ENCODE peak calls at places on chromosomes 13 and 19, in eight cellular contexts. L, E, C, J, O, N, I and B are unnamed samples. For H3K27me3, the result is how much of the 10 kb centered on the place peaks cover.

GRCh38 chr19:34336781-34337271 is 28.2 kb upstream of the GPI start:
- DNase-seq in L (no peak), E (no peak), C (no peak), J (no peak), O (no peak), N (no peak), I (no peak), B (no peak)

GRCh38 chr19:34669305-34669704 is 7.7 kb downstream of the SCGB2B2 start:
- DNase-seq in L (no peak), E (no peak), C (no peak), J (no peak), O (no peak), N (no peak), I (no peak), B (no peak)

GRCh38 chr13:64556391-64556790 is 2673.7 kb downstream of the PCDH9 start:
- DNase-seq in L (peak), E (no peak), C (no peak), J (no peak), O (no peak), N (no peak), I (no peak), B (no peak)

GRCh38 chr19:51339687-51340656 is 2.0 kb downstream of the VSIG10L start:
- DNase-seq in L (peak), E (peak), C (peak), J (peak), O (peak), N (peak), I (peak), B (peak)

GRCh38 chr19:48552406-48553322 is 692 bp downstream of the SULT2B1 start:
- DNase-seq in L (no peak), E (no peak), C (no peak), J (no peak), O (no peak), N (no peak), I (no peak), B (no peak)

GRCh38 chr19:33199441-33200265 is 5.5 kb downstream of the LRP3 start:
- DNase-seq in L (peak), E (no peak), C (no peak), J (no peak), O (no peak), N (no peak), I (no peak), B (no peak)

GRCh38 chr19:56639217-56639616 is 3.7 kb upstream of the SMIM17 start:
- DNase-seq in L (peak), E (no peak), C (no peak), J (no peak), O (no peak), N (no peak), I (no peak), B (no peak)

GRCh38 chr13:51524846-51525566 is 59.3 kb upstream of the WDFY2 start:
- DNase-seq in L (peak), E (no peak), C (no peak), J (peak), O (no peak), N (no peak), I (no peak), B (no peak)

GRCh38 chr13:64453831-64454230 is 2776.3 kb downstream of the PCDH9 start:
- DNase-seq in L (peak), E (no peak), C (no peak), J (no peak), O (no peak), N (no peak), I (no peak), B (no peak)

GRCh38 chr19:7899751-7900352 is 3.8 kb upstream of the MAP2K7 start:
- DNase-seq in L (no peak), E (no peak), C (no peak), J (no peak), O (no peak), N (no peak), I (no peak), B (no peak)

GRCh38 chr13:29284726-29285125 is 310.8 kb downstream of the SLC7A1 start:
- DNase-seq in L (no peak), E (no peak), C (no peak), J (no peak), O (no peak), N (no peak), I (no peak), B (no peak)

GRCh38 chr19:56400485-56400884 is 3.6 kb upstream of the ZNF583 start:
- DNase-seq in L (no peak), E (no peak), C (no peak), J (no peak), O (no peak), N (no peak), I (no peak), B (no peak)

GRCh38 chr19:45179063-45179847 is 671 bp downstream of the BLOC1S3 start:
- DNase-seq in L (peak), E (peak), C (peak), J (no peak), O (no peak), N (peak), I (no peak), B (peak)

GRCh38 chr19:45136507-45137178 is 24.1 kb downstream of the NKPD1 start:
- DNase-seq in L (no peak), E (no peak), C (no peak), J (no peak), O (no peak), N (no peak), I (no peak), B (peak)

GRCh38 chr13:78192721-78193120 is 274.1 kb upstream of the EDNRB start:
- DNase-seq in L (peak), E (no peak), C (no peak), J (no peak), O (no peak), N (no peak), I (no peak), B (no peak)

GRCh38 chr19:15779756-15780476 is 7.5 kb upstream of the OR10H5 start:
- DNase-seq in L (peak), E (peak), C (peak), J (no peak), O (no peak), N (peak), I (no peak), B (no peak)

DNA sequence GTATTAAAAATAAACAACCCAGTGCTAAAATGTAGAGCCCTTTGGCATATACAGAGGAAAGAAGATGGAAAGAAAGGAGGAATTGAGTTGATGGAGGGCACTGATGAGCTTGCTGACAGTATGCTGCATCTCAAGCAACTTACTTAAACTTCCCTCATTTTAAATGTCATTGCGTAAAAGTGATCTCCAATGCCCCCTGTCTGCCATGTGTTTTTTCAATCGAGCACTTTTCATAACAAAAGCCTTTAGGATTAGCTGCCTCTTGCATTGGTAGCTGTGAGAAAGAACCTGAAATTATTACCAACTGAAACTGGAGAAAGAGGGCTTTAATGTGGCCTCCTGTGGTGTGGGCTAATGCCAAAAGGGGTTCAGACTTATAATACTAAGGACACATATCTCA is 541.6 kb downstream of the SUCLA2 start:
- DNase-seq in L (peak), E (no peak), C (no peak), J (no peak), O (no peak), N (no peak), I (no peak), B (no peak)
- TF ChIP-seq CTCF in L (peak), E (no peak), C (no peak), J (peak), O (no peak), N (peak), I (no peak), B (peak)

DNA sequence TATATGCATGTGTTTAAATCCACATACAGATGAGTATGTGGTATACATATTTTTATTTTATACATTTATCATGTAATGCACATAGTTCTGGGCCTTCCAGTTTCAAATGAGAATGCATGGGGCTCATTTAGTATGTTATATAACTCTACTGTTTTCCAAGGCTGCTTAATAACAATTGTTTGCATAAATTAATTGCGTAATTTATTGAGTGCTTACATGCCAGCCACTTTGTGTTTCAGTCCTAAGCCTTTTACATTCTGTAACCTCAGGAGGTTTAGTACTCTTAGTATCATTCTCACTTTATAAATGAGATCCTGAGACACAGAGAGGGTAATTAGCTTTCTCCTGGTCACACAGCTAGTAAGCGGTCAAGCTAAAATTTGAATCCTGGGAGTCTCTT is 16.7 kb upstream of the CACNG8 start:
- DNase-seq in L (no peak), E (no peak), C (no peak), J (no peak), O (no peak), N (no peak), I (no peak), B (no peak)
- H3K4me3 ChIP-seq in L (no peak), E (no peak), C (no peak), J (no peak), O (no peak), N (no peak), I (no peak), B (no peak)

GRCh38 chr19:4602173-4602788 is 37.0 kb upstream of the TNFAIP8L1 start:
- DNase-seq in L (no peak), E (no peak), C (no peak), J (no peak), O (no peak), N (no peak), I (no peak), B (no peak)
- H3K27me3 ChIP-seq in L (under half), E (under half), C (under half), J (under half), O (under half), N (under half), I (under half), B (under half)

DNA sequence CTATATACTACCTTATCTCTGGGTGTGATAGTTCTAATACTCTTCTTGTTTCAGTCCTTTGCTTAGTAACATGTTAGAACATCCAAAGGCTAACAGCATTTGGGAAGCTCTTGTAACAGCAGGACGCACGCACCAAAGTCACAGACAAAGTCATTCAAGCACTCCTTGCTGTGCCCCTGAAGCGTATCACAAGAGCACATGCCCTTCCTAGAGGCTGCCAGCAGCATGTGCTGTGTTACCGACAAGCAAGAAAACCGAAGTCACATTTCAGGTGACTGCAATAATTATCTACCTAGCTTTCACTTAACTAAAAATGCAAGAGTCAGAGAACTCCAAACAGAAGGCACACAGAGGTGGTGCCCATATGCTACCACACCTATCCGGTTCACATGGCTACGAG is 194.1 kb downstream of the KLF12 start:
- DNase-seq in L (no peak), E (no peak), C (no peak), J (no peak), O (no peak), N (peak), I (no peak), B (no peak)
- TF ChIP-seq CTCF in L (no peak), E (no peak), C (no peak), J (no peak), O (no peak), N (no peak), I (no peak), B (no peak)

GRCh38 chr13:112982281-112983041 is 13.4 kb downstream of the MCF2L start:
- DNase-seq in L (no peak), E (no peak), C (no peak), J (no peak), O (no peak), N (no peak), I (no peak), B (no peak)

GRCh38 chr13:112983428-112984196 is 14.6 kb downstream of the MCF2L start:
- DNase-seq in L (no peak), E (no peak), C (no peak), J (no peak), O (no peak), N (peak), I (no peak), B (no peak)

GRCh38 chr13:112984501-112984900 is 15.5 kb downstream of the MCF2L start:
- DNase-seq in L (no peak), E (no peak), C (no peak), J (no peak), O (no peak), N (no peak), I (no peak), B (no peak)

GRCh38 chr13:112981361-112981905 is 12.4 kb downstream of the MCF2L start:
- DNase-seq in L (no peak), E (no peak), C (no peak), J (no peak), O (no peak), N (no peak), I (no peak), B (no peak)

GRCh38 chr13:112983042-112983305 is 14.0 kb downstream of the MCF2L start:
- DNase-seq in L (no peak), E (no peak), C (no peak), J (no peak), O (no peak), N (no peak), I (no peak), B (no peak)
- H3K4me3 ChIP-seq in L (no peak), E (no peak), C (no peak), J (no peak), O (no peak), N (peak), I (no peak), B (no peak)

GRCh38 chr19:55353803-55354697 is 469 bp downstream of the COX6B2 start:
- DNase-seq in L (peak), E (peak), C (no peak), J (peak), O (peak), N (peak), I (no peak), B (peak)
- H3K27me3 ChIP-seq in L (under half), E (under half), C (under half), J (under half), O (under half), N (half or more), I (under half), B (under half)

GRCh38 chr13:26050568-26051230 is 1.1 kb downstream of the SHISA2 start:
- DNase-seq in L (peak), E (no peak), C (peak), J (no peak), O (peak), N (peak), I (no peak), B (no peak)
- TF ChIP-seq CTCF in L (no peak), E (no peak), C (no peak), J (no peak), O (no peak), N (peak), I (no peak), B (no peak)

GRCh38 chr13:36129539-36129938 is 1.6 kb downstream of the DCLK1 start:
- DNase-seq in L (no peak), E (no peak), C (no peak), J (no peak), O (no peak), N (no peak), I (no peak), B (no peak)
- H3K4me3 ChIP-seq in L (no peak), E (no peak), C (no peak), J (no peak), O (no peak), N (peak), I (no peak), B (no peak)

GRCh38 chr13:37026778-37027177 is 26.2 kb downstream of the EXOSC8 start:
- DNase-seq in L (no peak), E (no peak), C (no peak), J (no peak), O (no peak), N (no peak), I (no peak), B (no peak)
- H3K27me3 ChIP-seq in L (under half), E (under half), C (under half), J (under half), O (under half), N (under half), I (under half), B (under half)

GRCh38 chr19:28009696-28010095 is 1203.3 kb downstream of the UQCRFS1 start:
- DNase-seq in L (peak), E (no peak), C (no peak), J (no peak), O (no peak), N (no peak), I (no peak), B (no peak)

GRCh38 chr19:28008695-28009094 is 1204.3 kb downstream of the UQCRFS1 start:
- DNase-seq in L (no peak), E (no peak), C (no peak), J (no peak), O (no peak), N (no peak), I (no peak), B (no peak)

GRCh38 chr19:28010656-28011055 is 1202.3 kb downstream of the UQCRFS1 start:
- DNase-seq in L (peak), E (peak), C (no peak), J (no peak), O (no peak), N (no peak), I (no peak), B (no peak)

GRCh38 chr19:28014821-28015405 is 1198.0 kb downstream of the UQCRFS1 start:
- DNase-seq in L (no peak), E (no peak), C (no peak), J (no peak), O (no peak), N (no peak), I (no peak), B (no peak)

DNA sequence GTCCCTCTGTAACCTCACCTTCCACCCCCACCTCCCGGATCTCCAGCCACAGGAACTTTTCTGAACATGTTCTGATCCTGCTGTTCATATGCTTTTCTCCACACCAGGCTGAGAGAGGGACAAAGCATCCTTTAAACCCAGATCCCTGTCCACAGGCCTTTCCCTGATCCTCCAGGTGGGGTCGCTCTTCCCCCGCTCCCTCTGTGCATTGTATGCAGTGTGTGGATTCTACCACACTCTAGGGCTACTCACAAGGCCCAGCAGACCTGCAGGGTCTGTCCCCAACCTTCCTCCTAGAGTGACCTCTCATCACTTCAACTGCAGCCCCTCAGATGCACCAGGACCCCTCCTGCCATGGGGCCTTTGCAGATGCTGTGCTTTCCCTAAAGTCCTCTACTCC is 1200.6 kb downstream of the UQCRFS1 start:
- DNase-seq in L (no peak), E (no peak), C (no peak), J (no peak), O (no peak), N (no peak), I (no peak), B (no peak)
- TF ChIP-seq CTCF in L (no peak), E (no peak), C (no peak), J (no peak), O (no peak), N (no peak), I (no peak), B (peak)